ENCODE peak calls at places on chromosomes 7 and 10, in nine cellular contexts. One of them, this sample, is unnamed.

GRCh38 chr10:68562666-68563522 is 2.8 kb downstream of the TET1 start:
- DNase-seq in stomach: no peak
- DNase-seq in esophagus muscularis mucosa: no peak
- DNase-seq in suprapubic skin: no peak
- DNase-seq in transverse colon: no peak
- DNase-seq in A549: no peak
- DNase-seq in upper lobe of left lung: no peak
- DNase-seq in sigmoid colon: no peak
- DNase-seq in ovary: no peak
- DNase-seq in this sample: peak; percentile 17

GRCh38 chr7:36625247-36625646 is 99.0 kb downstream of the AOAH start:
- DNase-seq in stomach: no peak
- DNase-seq in esophagus muscularis mucosa: no peak
- DNase-seq in suprapubic skin: no peak
- DNase-seq in transverse colon: no peak
- DNase-seq in A549: no peak
- DNase-seq in upper lobe of left lung: no peak
- DNase-seq in sigmoid colon: no peak
- DNase-seq in ovary: no peak
- DNase-seq in this sample: no peak

GRCh38 chr10:103967433-103968142 is 648 bp downstream of the SLK start:
- DNase-seq in stomach: no peak
- DNase-seq in esophagus muscularis mucosa: no peak
- DNase-seq in suprapubic skin: no peak
- DNase-seq in transverse colon: peak; percentile 32
- DNase-seq in A549: peak; percentile 36
- DNase-seq in upper lobe of left lung: no peak
- DNase-seq in sigmoid colon: no peak
- DNase-seq in ovary: no peak
- DNase-seq in this sample: peak; percentile 20

GRCh38 chr7:50739744-50740455 is 42.8 kb downstream of the GRB10 start:
- DNase-seq in stomach: no peak
- DNase-seq in esophagus muscularis mucosa: no peak
- DNase-seq in suprapubic skin: no peak
- DNase-seq in transverse colon: no peak
- DNase-seq in A549: no peak
- DNase-seq in upper lobe of left lung: no peak
- DNase-seq in sigmoid colon: no peak
- DNase-seq in ovary: no peak
- DNase-seq in this sample: no peak

GRCh38 chr7:100446040-100446439 is 9.7 kb upstream of the PPP1R35 start:
- DNase-seq in stomach: no peak
- DNase-seq in esophagus muscularis mucosa: no peak
- DNase-seq in suprapubic skin: no peak
- DNase-seq in transverse colon: no peak
- DNase-seq in A549: no peak
- DNase-seq in upper lobe of left lung: no peak
- DNase-seq in sigmoid colon: no peak
- DNase-seq in ovary: no peak
- DNase-seq in this sample: no peak

GRCh38 chr10:99339077-99339476 is 9.9 kb downstream of the CNNM1 start:
- DNase-seq in stomach: no peak
- DNase-seq in esophagus muscularis mucosa: no peak
- DNase-seq in suprapubic skin: no peak
- DNase-seq in transverse colon: no peak
- DNase-seq in A549: peak; percentile 62
- DNase-seq in upper lobe of left lung: no peak
- DNase-seq in sigmoid colon: no peak
- DNase-seq in ovary: no peak
- DNase-seq in this sample: no peak

GRCh38 chr10:13652860-13653259 is 66.1 kb downstream of the PRPF18 start:
- DNase-seq in stomach: no peak
- DNase-seq in esophagus muscularis mucosa: no peak
- DNase-seq in suprapubic skin: no peak
- DNase-seq in transverse colon: no peak
- DNase-seq in A549: no peak
- DNase-seq in upper lobe of left lung: no peak
- DNase-seq in sigmoid colon: no peak
- DNase-seq in ovary: no peak
- DNase-seq in this sample: no peak

GRCh38 chr10:98312349-98312748 is 44.4 kb upstream of the LOXL4 start:
- DNase-seq in stomach: no peak
- DNase-seq in esophagus muscularis mucosa: no peak
- DNase-seq in suprapubic skin: no peak
- DNase-seq in transverse colon: no peak
- DNase-seq in A549: no peak
- DNase-seq in upper lobe of left lung: no peak
- DNase-seq in sigmoid colon: no peak
- DNase-seq in ovary: no peak
- DNase-seq in this sample: no peak

GRCh38 chr7:73623798-73624668 is at the start of gene MLXIPL:
- DNase-seq in stomach: peak; percentile 93
- DNase-seq in esophagus muscularis mucosa: no peak
- DNase-seq in suprapubic skin: peak; percentile 80
- DNase-seq in transverse colon: peak; percentile 91
- DNase-seq in A549: peak; percentile 97
- DNase-seq in upper lobe of left lung: peak; percentile 95
- DNase-seq in sigmoid colon: peak; percentile 80
- DNase-seq in ovary: peak; percentile 71
- DNase-seq in this sample: peak; percentile 24

GRCh38 chr7:72123913-72124312 is 288.2 kb downstream of the CALN1 start:
- DNase-seq in stomach: no peak
- DNase-seq in esophagus muscularis mucosa: no peak
- DNase-seq in suprapubic skin: no peak
- DNase-seq in transverse colon: no peak
- DNase-seq in A549: no peak
- DNase-seq in upper lobe of left lung: no peak
- DNase-seq in sigmoid colon: no peak
- DNase-seq in ovary: no peak
- DNase-seq in this sample: no peak

GRCh38 chr10:129756912-129757861 is 206.9 kb downstream of the EBF3 start:
- DNase-seq in stomach: peak; percentile 24
- DNase-seq in esophagus muscularis mucosa: peak; percentile 92
- DNase-seq in suprapubic skin: no peak
- DNase-seq in transverse colon: peak; percentile 3
- DNase-seq in A549: no peak
- DNase-seq in upper lobe of left lung: no peak
- DNase-seq in sigmoid colon: peak; percentile 59
- DNase-seq in ovary: peak; percentile 47
- DNase-seq in this sample: no peak

GRCh38 chr10:79147796-79148451 is 79.2 kb downstream of the ZMIZ1 start:
- DNase-seq in stomach: no peak
- DNase-seq in esophagus muscularis mucosa: no peak
- DNase-seq in suprapubic skin: peak; percentile 68
- DNase-seq in transverse colon: no peak
- DNase-seq in A549: no peak
- DNase-seq in upper lobe of left lung: no peak
- DNase-seq in sigmoid colon: no peak
- DNase-seq in ovary: no peak
- DNase-seq in this sample: no peak
- H3K27ac ChIP-seq in stomach: peak overlapping the region; percentile 86
- H3K27ac ChIP-seq in esophagus muscularis mucosa: peak overlapping the region; percentile 85
- H3K27ac ChIP-seq in suprapubic skin: peak overlapping the region; percentile 91
- H3K27ac ChIP-seq in transverse colon: peak overlapping the region; percentile 83
- H3K27ac ChIP-seq in A549: peak overlapping the region; percentile 98
- H3K27ac ChIP-seq in upper lobe of left lung: peak overlapping the region; percentile 96
- H3K27ac ChIP-seq in sigmoid colon: peak overlapping the region; percentile 88
- H3K27ac ChIP-seq in ovary: no peak overlapping the region
- H3K27ac ChIP-seq in this sample: peak overlapping the region; percentile 81

GRCh38 chr10:89242340-89242680 is 9.3 kb downstream of the LIPA start:
- DNase-seq in stomach: no peak
- DNase-seq in esophagus muscularis mucosa: peak; percentile 24
- DNase-seq in suprapubic skin: no peak
- DNase-seq in transverse colon: no peak
- DNase-seq in A549: no peak
- DNase-seq in upper lobe of left lung: no peak
- DNase-seq in sigmoid colon: no peak
- DNase-seq in ovary: no peak
- DNase-seq in this sample: no peak

GRCh38 chr10:89249066-89249465 is 2.5 kb downstream of the LIPA start:
- DNase-seq in stomach: no peak
- DNase-seq in esophagus muscularis mucosa: no peak
- DNase-seq in suprapubic skin: no peak
- DNase-seq in transverse colon: no peak
- DNase-seq in A549: no peak
- DNase-seq in upper lobe of left lung: no peak
- DNase-seq in sigmoid colon: no peak
- DNase-seq in ovary: no peak
- DNase-seq in this sample: no peak

GRCh38 chr10:89241491-89242339 is 9.9 kb downstream of the LIPA start:
- DNase-seq in stomach: no peak
- DNase-seq in esophagus muscularis mucosa: peak; percentile 60
- DNase-seq in suprapubic skin: no peak
- DNase-seq in transverse colon: no peak
- DNase-seq in A549: no peak
- DNase-seq in upper lobe of left lung: no peak
- DNase-seq in sigmoid colon: no peak
- DNase-seq in ovary: no peak
- DNase-seq in this sample: peak; percentile 58

GRCh38 chr10:89242840-89243586 is 8.6 kb downstream of the LIPA start:
- DNase-seq in stomach: no peak
- DNase-seq in esophagus muscularis mucosa: peak; percentile 62
- DNase-seq in suprapubic skin: no peak
- DNase-seq in transverse colon: no peak
- DNase-seq in A549: no peak
- DNase-seq in upper lobe of left lung: no peak
- DNase-seq in sigmoid colon: no peak
- DNase-seq in ovary: no peak
- DNase-seq in this sample: no peak

DNA sequence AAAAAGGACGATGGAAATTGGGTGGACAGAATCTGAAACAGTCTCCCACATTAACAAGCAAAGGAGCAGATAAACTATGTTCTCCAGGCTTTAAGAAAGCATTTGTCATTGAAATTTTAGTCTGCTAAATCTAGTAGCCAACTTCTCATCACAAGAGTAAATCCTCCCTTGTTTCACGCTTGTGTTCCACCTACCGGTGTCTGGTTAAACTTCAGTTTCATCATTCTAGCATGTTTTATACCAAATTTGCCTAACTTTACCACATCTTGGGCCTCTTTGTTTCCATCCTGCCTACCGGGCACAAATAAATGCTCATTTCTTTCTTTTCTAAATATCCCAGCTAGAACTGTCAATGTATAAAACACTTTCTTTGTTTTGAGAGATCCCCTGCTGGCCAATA is 5.8 kb downstream of the LIPA start:
- DNase-seq in stomach: no peak
- DNase-seq in esophagus muscularis mucosa: no peak
- DNase-seq in suprapubic skin: no peak
- DNase-seq in transverse colon: no peak
- DNase-seq in A549: no peak
- DNase-seq in upper lobe of left lung: no peak
- DNase-seq in sigmoid colon: no peak
- DNase-seq in ovary: no peak
- DNase-seq in this sample: no peak
- TF ChIP-seq EP300 in stomach: no peak
- TF ChIP-seq EP300 in esophagus muscularis mucosa: no peak
- TF ChIP-seq EP300 in suprapubic skin: no peak
- TF ChIP-seq EP300 in transverse colon: no peak
- TF ChIP-seq EP300 in A549: no peak
- TF ChIP-seq EP300 in upper lobe of left lung: no peak
- TF ChIP-seq EP300 in sigmoid colon: no peak
- TF ChIP-seq EP300 in ovary: no peak
- TF ChIP-seq EP300 in this sample: no peak

GRCh38 chr10:113894581-113894980 is 40.1 kb downstream of the NHLRC2 start:
- DNase-seq in stomach: no peak
- DNase-seq in esophagus muscularis mucosa: no peak
- DNase-seq in suprapubic skin: no peak
- DNase-seq in transverse colon: no peak
- DNase-seq in A549: no peak
- DNase-seq in upper lobe of left lung: no peak
- DNase-seq in sigmoid colon: no peak
- DNase-seq in ovary: no peak
- DNase-seq in this sample: no peak

GRCh38 chr10:113895018-113895417 is 40.6 kb downstream of the NHLRC2 start:
- DNase-seq in stomach: no peak
- DNase-seq in esophagus muscularis mucosa: no peak
- DNase-seq in suprapubic skin: no peak
- DNase-seq in transverse colon: no peak
- DNase-seq in A549: no peak
- DNase-seq in upper lobe of left lung: no peak
- DNase-seq in sigmoid colon: no peak
- DNase-seq in ovary: no peak
- DNase-seq in this sample: no peak

GRCh38 chr10:113897693-113898618 is 43.5 kb downstream of the NHLRC2 start:
- DNase-seq in stomach: no peak
- DNase-seq in esophagus muscularis mucosa: no peak
- DNase-seq in suprapubic skin: no peak
- DNase-seq in transverse colon: no peak
- DNase-seq in A549: no peak
- DNase-seq in upper lobe of left lung: no peak
- DNase-seq in sigmoid colon: no peak
- DNase-seq in ovary: no peak
- DNase-seq in this sample: no peak

GRCh38 chr10:113905756-113906155 is 51.3 kb downstream of the NHLRC2 start:
- DNase-seq in stomach: no peak
- DNase-seq in esophagus muscularis mucosa: no peak
- DNase-seq in suprapubic skin: no peak
- DNase-seq in transverse colon: no peak
- DNase-seq in A549: no peak
- DNase-seq in upper lobe of left lung: no peak
- DNase-seq in sigmoid colon: no peak
- DNase-seq in ovary: no peak
- DNase-seq in this sample: no peak

DNA sequence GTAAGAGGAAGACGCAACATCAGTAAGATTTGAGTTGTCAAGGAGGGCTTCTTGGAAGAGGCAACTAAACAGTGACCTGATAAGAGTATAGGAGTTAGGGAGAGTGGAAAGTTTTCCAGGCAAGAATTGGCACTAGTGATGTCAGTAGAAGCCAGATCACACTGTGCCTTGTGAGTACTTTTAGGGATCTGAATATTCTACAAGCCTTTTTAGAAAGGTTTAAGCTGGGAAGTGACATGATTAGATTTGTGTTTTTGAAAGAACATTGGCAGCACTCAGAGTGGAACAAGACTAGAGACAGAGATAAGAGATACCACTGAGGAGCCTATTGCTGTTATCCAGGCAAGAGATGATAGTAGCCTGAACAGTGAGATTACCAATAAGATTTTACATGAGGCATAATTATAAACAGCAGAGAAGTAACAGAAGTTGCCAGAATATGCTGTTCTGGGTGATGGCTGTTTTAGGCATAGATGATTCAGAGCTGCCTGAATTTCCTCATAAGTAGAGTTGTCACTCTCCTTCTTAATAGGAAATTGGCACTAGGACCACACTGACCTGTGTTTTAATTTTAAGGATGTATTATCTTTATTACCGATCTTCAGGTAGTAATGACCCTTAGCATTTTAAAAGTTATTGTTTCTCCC is 45.6 kb downstream of the NHLRC2 start:
- DNase-seq in stomach: no peak
- DNase-seq in esophagus muscularis mucosa: no peak
- DNase-seq in suprapubic skin: no peak
- DNase-seq in transverse colon: no peak
- DNase-seq in A549: no peak
- DNase-seq in upper lobe of left lung: no peak
- DNase-seq in sigmoid colon: no peak
- DNase-seq in ovary: no peak
- DNase-seq in this sample: no peak
- H3K27ac ChIP-seq in stomach: no peak overlapping the region
- H3K27ac ChIP-seq in esophagus muscularis mucosa: no peak overlapping the region
- H3K27ac ChIP-seq in suprapubic skin: no peak overlapping the region
- H3K27ac ChIP-seq in transverse colon: no peak overlapping the region
- H3K27ac ChIP-seq in A549: no peak overlapping the region
- H3K27ac ChIP-seq in upper lobe of left lung: no peak overlapping the region
- H3K27ac ChIP-seq in sigmoid colon: no peak overlapping the region
- H3K27ac ChIP-seq in ovary: no peak overlapping the region
- H3K27ac ChIP-seq in this sample: no peak overlapping the region

GRCh38 chr7:157255201-157255606 is 81.6 kb upstream of the DNAJB6 start:
- DNase-seq in stomach: no peak
- DNase-seq in esophagus muscularis mucosa: no peak
- DNase-seq in suprapubic skin: no peak
- DNase-seq in transverse colon: no peak
- DNase-seq in A549: no peak
- DNase-seq in upper lobe of left lung: no peak
- DNase-seq in sigmoid colon: no peak
- DNase-seq in ovary: no peak
- DNase-seq in this sample: no peak
- TF ChIP-seq EP300 in stomach: no peak
- TF ChIP-seq EP300 in esophagus muscularis mucosa: no peak
- TF ChIP-seq EP300 in suprapubic skin: no peak
- TF ChIP-seq EP300 in transverse colon: no peak
- TF ChIP-seq EP300 in A549: no peak
- TF ChIP-seq EP300 in upper lobe of left lung: no peak
- TF ChIP-seq EP300 in sigmoid colon: no peak
- TF ChIP-seq EP300 in ovary: no peak
- TF ChIP-seq EP300 in this sample: no peak

This sample was measured in tibial nerve.